ENCODE peak calls at places on chromosomes 5 and 9, in four cellular contexts. R is NT2/D1, L is HepG2, W is GM12878. V is an unnamed sample.

GRCh38 chr5:175288048-175288621 is 155.8 kb downstream of the DRD1 start:
- DNase-seq in R (no peak), L (no peak), W (no peak), V (no peak)

GRCh38 chr9:110835859-110836271 is 167.3 kb downstream of the MUSK start:
- DNase-seq in R (no peak), L (no peak), W (no peak), V (no peak)

GRCh38 chr9:124285903-124286291 is 28.1 kb downstream of the NEK6 start:
- DNase-seq in R (no peak), L (no peak), W (peak), V (no peak)

GRCh38 chr5:11998397-11998796 is 94.2 kb upstream of the CTNND2 start:
- DNase-seq in R (no peak), L (no peak), W (no peak), V (no peak)

GRCh38 chr9:91419222-91420191 is 4.1 kb downstream of the NFIL3 start:
- DNase-seq in R (no peak), L (peak), W (no peak), V (no peak)

GRCh38 chr5:127840809-127841208 is 137.6 kb downstream of the CCDC192 start:
- DNase-seq in R (no peak), L (no peak), W (no peak), V (no peak)

GRCh38 chr5:133149333-133149732 is 97.5 kb downstream of the HSPA4 start:
- DNase-seq in R (no peak), L (no peak), W (no peak), V (no peak)

GRCh38 chr9:32704343-32704742 is 68.9 kb upstream of the TAF1L start:
- DNase-seq in R (no peak), L (no peak), W (no peak), V (no peak)

GRCh38 chr5:1820381-1820780 is 19.2 kb downstream of the NDUFS6 start:
- DNase-seq in R (no peak), L (no peak), W (no peak), V (no peak)

GRCh38 chr5:33843579-33843978 is 48.2 kb downstream of the ADAMTS12 start:
- DNase-seq in R (no peak), L (no peak), W (no peak), V (no peak)

GRCh38 chr5:105849701-105850100 is 1821.0 kb downstream of the EFNA5 start:
- DNase-seq in R (no peak), L (no peak), W (no peak), V (no peak)

GRCh38 chr9:88319936-88320747 is 68.1 kb upstream of the SPIN1 start:
- DNase-seq in R (no peak), L (no peak), W (no peak), V (no peak)

GRCh38 chr9:92425578-92425977 is 1.3 kb upstream of the OMD start:
- DNase-seq in R (no peak), L (no peak), W (no peak), V (no peak)

GRCh38 chr9:116380496-116380995 is 227.0 kb downstream of the PAPPA start:
- DNase-seq in R (no peak), L (no peak), W (no peak), V (no peak)

GRCh38 chr5:1406681-1407640 is 38.3 kb downstream of the SLC6A3 start:
- DNase-seq in R (no peak), L (no peak), W (no peak), V (no peak)

GRCh38 chr9:21969011-21969935 is 24.9 kb downstream of the CDKN2A start:
- DNase-seq in R (no peak), L (no peak), W (no peak), V (no peak)

GRCh38 chr9:13380903-13381302 is 101.4 kb upstream of the MPDZ start:
- DNase-seq in R (no peak), L (no peak), W (no peak), V (no peak)

GRCh38 chr5:6700686-6701355 is 12.4 kb upstream of the TENT4A start:
- DNase-seq in R (no peak), L (no peak), W (no peak), V (no peak)

GRCh38 chr5:95620870-95621838 is 1.3 kb downstream of the GPR150 start:
- DNase-seq in R (no peak), L (no peak), W (no peak), V (no peak)

GRCh38 chr5:168681556-168682183 is 102.5 kb upstream of the PANK3 start:
- DNase-seq in R (no peak), L (peak), W (no peak), V (no peak)

GRCh38 chr5:50445281-50445949 is 4.3 kb upstream of the EMB start:
- DNase-seq in R (no peak), L (no peak), W (peak), V (no peak)

GRCh38 chr5:17379188-17379951 is 118.7 kb upstream of the TAF11L2 start:
- DNase-seq in R (no peak), L (no peak), W (no peak), V (peak)

GRCh38 chr5:120550358-120550757 is 86.3 kb downstream of the PRR16 start:
- DNase-seq in R (no peak), L (no peak), W (no peak), V (no peak)

GRCh38 chr9:12730952-12731351 is 37.8 kb downstream of the TYRP1 start:
- DNase-seq in R (no peak), L (no peak), W (no peak), V (no peak)

GRCh38 chr5:123610665-123611406 is 98.9 kb downstream of the CSNK1G3 start:
- DNase-seq in R (peak), L (peak), W (peak), V (peak)

GRCh38 chr9:106771618-106772017 is 91.3 kb upstream of the ZNF462 start:
- DNase-seq in R (no peak), L (no peak), W (no peak), V (no peak)

GRCh38 chr9:114471157-114471556 is 34.1 kb downstream of the WHRN start:
- DNase-seq in R (no peak), L (no peak), W (no peak), V (no peak)

GRCh38 chr5:2506603-2507002 is 244.9 kb downstream of the IRX2 start:
- DNase-seq in R (no peak), L (no peak), W (no peak), V (no peak)

GRCh38 chr5:176425138-176425537 is 8.8 kb upstream of the CLTB start:
- DNase-seq in R (no peak), L (no peak), W (no peak), V (no peak)

GRCh38 chr5:32157078-32157477 is 17.0 kb downstream of the GOLPH3 start:
- DNase-seq in R (no peak), L (no peak), W (no peak), V (no peak)

GRCh38 chr9:27033815-27034403 is 28.4 kb upstream of the LRRC19 start:
- DNase-seq in R (peak), L (peak), W (peak), V (peak)

GRCh38 chr9:137176302-137177182 is 4.7 kb upstream of the TMEM210 start:
- DNase-seq in R (no peak), L (peak), W (no peak), V (peak)
- TF ChIP-seq SUZ12 in R (no peak), L (no peak), W (no peak), V (no peak)

GRCh38 chr5:143514915-143515314 is 111.4 kb upstream of the NR3C1 start:
- DNase-seq in R (no peak), L (no peak), W (no peak), V (no peak)
- TF ChIP-seq SUZ12 in R (no peak), L (no peak), W (no peak), V (no peak)

DNA sequence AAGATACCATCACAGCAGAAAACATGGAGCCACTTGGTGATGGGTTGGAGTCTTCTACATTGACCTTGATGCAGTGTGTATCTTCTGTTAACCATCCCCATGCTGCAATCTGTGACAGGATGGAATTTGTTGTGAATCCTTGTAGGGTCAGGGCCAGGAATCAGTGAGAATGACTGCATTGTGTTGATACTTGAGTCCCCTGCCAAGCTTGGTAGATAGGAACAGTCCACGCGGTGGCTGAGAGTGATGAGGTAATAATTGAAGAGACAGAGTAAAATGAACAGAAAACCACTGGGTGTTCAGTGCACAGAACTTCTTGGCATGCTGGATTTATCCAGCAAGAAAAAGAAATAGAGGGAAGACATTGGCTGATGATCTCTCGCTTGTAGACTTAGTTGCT is 217.5 kb downstream of the MAN2A1 start:
- DNase-seq in R (no peak), L (peak), W (no peak), V (no peak)
- TF ChIP-seq SUZ12 in R (no peak), L (no peak), W (no peak), V (no peak)

GRCh38 chr9:126705767-126706697 is 92.3 kb downstream of the LMX1B start:
- DNase-seq in R (no peak), L (peak), W (no peak), V (peak)

GRCh38 chr9:126705311-126705766 is 91.6 kb downstream of the LMX1B start:
- DNase-seq in R (peak), L (peak), W (no peak), V (peak)

GRCh38 chr9:126703330-126704156 is 89.8 kb downstream of the LMX1B start:
- DNase-seq in R (no peak), L (no peak), W (no peak), V (no peak)

GRCh38 chr9:126702501-126703329 is 89.0 kb downstream of the LMX1B start:
- DNase-seq in R (no peak), L (no peak), W (no peak), V (peak)

DNA sequence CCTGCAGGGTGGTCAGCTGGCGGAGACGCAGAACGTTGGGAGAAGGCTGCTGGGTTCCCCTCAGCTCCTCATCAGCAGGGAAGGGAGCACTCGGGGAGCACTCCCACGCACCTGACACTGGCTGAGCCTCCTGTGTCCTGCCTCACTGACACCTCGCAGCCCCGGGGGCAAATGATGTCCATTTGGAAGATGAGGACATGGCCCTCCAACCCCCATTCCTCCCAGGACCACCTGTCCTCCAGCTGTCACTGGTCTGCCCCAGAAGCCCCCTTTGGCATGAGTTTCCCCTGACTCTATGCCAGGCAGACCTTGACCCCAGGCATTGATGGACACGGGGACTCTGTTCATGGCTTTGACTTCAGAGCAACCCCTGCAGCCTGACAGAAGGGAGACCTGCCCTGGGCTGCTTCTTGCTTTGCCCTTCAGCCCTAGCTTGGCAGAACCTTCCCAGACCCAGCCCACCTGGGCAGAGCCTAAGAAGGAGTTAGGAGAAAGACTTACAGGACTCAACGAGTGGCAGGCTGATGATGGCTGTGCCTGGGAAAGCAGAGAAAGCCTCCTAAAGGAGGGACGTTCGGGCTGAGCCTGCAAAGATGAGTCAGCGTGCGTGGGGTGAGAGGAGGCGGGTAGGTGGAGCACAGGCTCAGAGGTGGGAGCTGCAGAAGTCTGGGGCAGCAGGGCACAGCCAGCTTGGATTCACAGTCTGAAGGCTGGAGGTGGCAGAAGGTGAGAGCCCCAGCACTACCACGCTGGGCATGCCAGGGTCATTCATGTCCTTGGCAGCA is 90.6 kb downstream of the LMX1B start:
- DNase-seq in R (no peak), L (no peak), W (no peak), V (no peak)
- TF ChIP-seq SUZ12 in R (no peak), L (no peak), W (no peak), V (no peak)

DNA sequence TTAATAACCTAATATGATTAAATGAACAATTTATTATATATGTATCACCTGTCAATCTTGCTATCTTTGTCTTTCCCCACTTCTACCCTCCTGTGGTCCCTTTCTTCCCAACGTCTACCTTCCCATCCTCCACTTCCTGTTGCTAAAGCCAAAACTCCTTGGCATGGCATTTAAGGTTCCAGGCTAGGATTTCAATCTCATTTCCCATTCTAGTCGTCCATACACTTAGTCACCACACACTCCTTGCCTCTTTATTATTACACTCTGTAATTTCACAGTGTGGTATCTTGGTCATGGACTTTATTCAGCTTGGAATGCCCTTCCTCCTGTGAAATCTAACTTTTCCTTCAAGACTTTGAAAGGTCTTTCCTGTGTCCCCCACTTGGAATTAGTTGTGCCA is 115.3 kb downstream of the SEMA6A start:
- DNase-seq in R (no peak), L (no peak), W (no peak), V (no peak)
- TF ChIP-seq SUZ12 in R (no peak), L (no peak), W (no peak), V (no peak)

DNA sequence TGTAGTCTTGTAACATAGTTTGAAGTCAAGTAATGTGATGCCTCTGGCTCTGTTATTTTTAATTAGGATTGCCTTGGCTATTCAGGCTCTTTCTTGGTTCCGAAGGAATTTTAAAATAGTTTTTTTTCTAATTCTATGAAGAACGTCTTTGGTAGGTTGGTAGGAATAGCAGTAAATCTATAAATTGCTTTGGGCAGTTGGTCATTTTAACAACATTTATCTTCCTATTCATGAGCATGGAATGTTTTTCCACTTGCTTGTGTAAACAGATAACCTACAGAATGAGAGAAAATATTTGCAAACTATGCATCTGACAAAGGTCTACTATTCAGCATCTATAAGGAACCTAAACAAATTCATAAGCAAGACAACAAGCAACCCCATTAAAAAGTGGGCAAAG is 173.2 kb upstream of the TRPC7 start:
- DNase-seq in R (no peak), L (no peak), W (no peak), V (no peak)
- TF ChIP-seq SUZ12 in R (no peak), L (no peak), W (no peak), V (no peak)

DNA sequence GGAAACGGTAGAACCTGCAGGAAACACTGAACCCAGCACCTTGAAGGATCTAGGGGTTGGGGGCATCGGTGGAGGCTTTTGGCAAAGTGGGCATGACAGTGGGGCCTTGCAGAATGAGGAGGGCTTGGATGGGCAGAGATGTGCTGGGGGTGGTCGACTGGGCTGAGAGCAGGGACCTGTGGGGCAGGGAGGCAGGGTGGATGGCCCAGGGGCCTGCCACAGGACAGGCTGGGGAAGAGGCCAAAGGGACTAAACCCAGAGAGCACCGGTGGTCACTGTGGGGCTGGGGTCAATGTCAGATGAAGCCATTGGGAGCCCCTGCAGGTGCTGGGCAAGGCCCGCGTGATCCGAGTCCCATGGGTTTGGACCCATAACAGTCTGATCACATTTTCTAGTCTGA is 175.3 kb downstream of the DAB2IP start:
- DNase-seq in R (no peak), L (no peak), W (no peak), V (no peak)
- TF ChIP-seq SUZ12 in R (no peak), L (no peak), W (no peak), V (no peak)

GRCh38 chr5:79069488-79070001 is at the start of the genes BHMT2 and DMGDH:
- DNase-seq in R (no peak), L (peak), W (no peak), V (no peak)
- TF ChIP-seq SUZ12 in R (no peak), L (no peak), W (no peak), V (no peak)

DNA sequence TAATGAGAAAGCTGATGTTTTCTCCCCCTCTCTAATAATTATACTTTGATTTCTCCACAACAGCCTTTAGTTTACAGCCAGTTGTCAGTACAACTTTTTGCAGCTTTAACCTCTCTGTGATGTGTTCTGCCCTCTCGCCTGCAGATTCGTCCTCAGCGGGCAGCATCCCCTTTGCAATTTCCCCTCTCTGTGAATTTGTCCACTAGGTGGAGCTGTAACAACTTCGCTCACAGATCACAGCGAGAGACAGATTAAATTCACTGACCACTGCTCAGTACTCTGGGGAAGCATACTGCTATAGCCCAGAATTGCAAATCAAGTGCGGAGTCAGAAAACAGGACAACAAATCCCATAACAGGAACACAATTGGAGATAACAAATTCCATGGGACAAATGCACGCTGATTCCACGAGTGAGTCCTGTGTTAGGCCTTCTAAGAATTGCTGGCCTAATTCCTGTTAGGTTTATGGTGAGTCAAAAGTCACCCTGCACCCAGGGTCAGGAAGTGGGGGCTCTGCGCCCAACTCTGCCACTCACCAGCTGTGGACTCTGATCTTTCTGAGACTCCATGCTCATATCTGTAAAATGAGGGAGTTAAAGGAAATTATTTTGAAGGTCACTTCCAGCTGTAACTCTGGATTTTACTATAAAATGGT is 2124.9 kb downstream of the MAT2B start:
- DNase-seq in R (peak), L (peak), W (peak), V (peak)
- TF ChIP-seq SUZ12 in R (no peak), L (no peak), W (no peak), V (no peak)

DNA sequence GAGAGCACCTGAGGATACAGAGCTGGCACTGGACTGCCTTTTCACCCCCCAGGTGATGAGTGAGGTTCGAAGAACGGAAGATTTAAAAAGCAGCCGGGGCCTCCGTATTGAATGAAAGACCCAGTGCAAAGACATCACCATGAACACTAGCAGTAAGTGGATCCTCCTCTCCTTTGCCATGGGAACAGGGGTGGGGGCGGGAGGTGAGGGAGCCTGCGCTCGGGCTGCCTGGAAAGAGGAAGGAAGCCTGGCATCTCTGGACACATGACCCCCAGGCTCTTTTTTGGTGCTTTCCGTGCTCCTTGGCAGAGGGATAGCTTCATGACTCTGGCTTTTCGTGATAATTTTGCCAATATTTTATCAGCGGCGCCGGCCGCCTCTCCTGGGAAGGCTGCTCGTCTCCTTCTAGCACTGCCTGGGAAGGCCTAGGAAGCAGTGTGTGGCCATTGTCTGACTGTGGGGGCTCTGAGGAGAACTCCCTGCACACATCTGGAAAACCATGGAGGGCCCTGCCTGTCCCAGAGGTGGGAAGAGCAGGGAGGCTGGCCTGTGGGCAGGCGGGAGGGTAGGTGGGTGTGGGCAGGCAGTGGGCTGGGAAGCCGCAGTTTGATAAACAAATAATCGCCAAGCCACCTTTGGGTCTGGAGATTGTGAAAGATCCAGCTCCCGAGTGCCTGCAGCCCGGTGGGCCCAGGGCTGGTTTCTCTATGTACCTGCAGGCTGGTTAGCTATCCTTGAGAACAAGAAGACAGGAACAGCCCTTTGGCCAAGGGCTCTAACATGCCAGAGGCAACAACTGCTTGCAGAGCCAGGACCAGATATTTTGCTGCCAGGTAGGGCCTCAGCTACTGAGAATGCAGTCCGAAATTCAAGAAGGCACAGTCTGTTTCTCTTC is 911 bp downstream of the ABLIM3 start:
- DNase-seq in R (no peak), L (no peak), W (no peak), V (no peak)
- TF ChIP-seq SUZ12 in R (no peak), L (no peak), W (no peak), V (no peak)